ENCODE peak calls at places on chromosome 9, in five cellular contexts. V, J, H, Z and P are unnamed samples.

GRCh38 chr9:121286973-121287721 is 19.2 kb downstream of the GSN start:
- DNase-seq in H (peak), V (peak), Z (peak), J (peak), P (no peak)

GRCh38 chr9:18896531-18897179 is 136.4 kb downstream of the SAXO1 start:
- DNase-seq in V (no peak), Z (no peak), H (no peak), J (no peak), P (no peak)

GRCh38 chr9:79667716-79668458 is 96.1 kb downstream of the TLE4 start:
- DNase-seq in H (no peak), Z (no peak), V (peak), J (no peak), P (peak)

GRCh38 chr9:134425401-134425800 is 99.1 kb downstream of the RXRA start:
- DNase-seq in V (no peak), J (no peak), Z (no peak), H (no peak), P (no peak)

GRCh38 chr9:24939099-24939850 is 393.6 kb upstream of the IZUMO3 start:
- DNase-seq in H (no peak), J (no peak), V (no peak), Z (no peak), P (no peak)

GRCh38 chr9:79763861-79764260 is 192.1 kb downstream of the TLE4 start:
- DNase-seq in V (peak), H (peak), Z (peak), J (no peak), P (no peak)

GRCh38 chr9:16458696-16459420 is 411.6 kb downstream of the BNC2 start:
- DNase-seq in H (no peak), Z (no peak), V (no peak), J (no peak), P (no peak)

GRCh38 chr9:23582836-23583235 is 243.2 kb downstream of the ELAVL2 start:
- DNase-seq in H (no peak), J (no peak), Z (no peak), V (no peak), P (no peak)

GRCh38 chr9:128393971-128394370 is 22.8 kb downstream of the URM1 start:
- DNase-seq in H (no peak), J (no peak), V (no peak), Z (no peak), P (no peak)

GRCh38 chr9:87119328-87119881 is 172.1 kb upstream of the GAS1 start:
- DNase-seq in Z (peak), J (no peak), V (peak), H (no peak), P (peak)

GRCh38 chr9:99103054-99103453 is 1.9 kb upstream of the TGFBR1 start:
- DNase-seq in Z (no peak), V (no peak), J (no peak), H (no peak), P (no peak)

GRCh38 chr9:35976726-35977125 is 18.8 kb upstream of the OR2S2 start:
- DNase-seq in Z (no peak), V (no peak), J (no peak), H (no peak), P (no peak)

DNA sequence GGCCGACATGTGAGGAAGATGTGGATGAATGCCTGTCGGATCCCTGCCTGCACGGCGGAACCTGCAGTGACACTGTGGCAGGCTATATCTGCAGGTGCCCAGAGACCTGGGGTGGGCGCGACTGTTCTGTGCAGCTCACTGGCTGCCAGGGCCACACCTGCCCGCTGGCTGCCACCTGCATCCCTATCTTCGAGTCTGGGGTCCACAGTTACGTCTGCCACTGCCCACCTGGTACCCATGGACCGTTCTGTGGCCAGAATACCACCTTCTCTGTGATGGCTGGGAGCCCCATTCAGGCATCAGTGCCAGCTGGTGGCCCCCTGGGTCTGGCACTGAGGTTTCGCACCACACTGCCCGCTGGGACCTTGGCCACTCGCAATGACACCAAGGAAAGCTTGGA is 14.1 kb downstream of the CRB2 start:
- DNase-seq in J (no peak), H (no peak), Z (no peak), V (no peak), P (no peak)
- H3K27ac ChIP-seq in J (no peak), H (no peak), Z (no peak), V (no peak), P (no peak)

DNA sequence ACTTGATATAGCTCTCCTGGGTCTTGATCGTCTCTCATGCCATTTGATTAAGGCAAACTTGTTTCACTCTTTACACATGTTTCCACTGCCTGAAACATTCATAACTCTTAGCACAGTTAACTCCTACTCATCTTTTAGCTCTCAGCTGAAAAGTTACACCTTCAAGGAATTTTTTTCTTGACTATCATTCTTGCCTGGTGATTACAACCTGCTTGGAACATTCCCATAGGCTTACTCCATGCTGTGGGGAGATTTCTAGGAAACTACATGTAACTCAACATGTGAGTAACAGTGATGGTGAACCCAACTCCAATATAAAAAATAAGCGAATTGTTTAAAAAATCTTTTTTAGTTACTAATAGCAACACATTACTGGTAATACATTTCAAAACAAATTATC is 224.1 kb upstream of the MPDZ start:
- DNase-seq in Z (no peak), V (no peak), J (no peak), H (no peak), P (no peak)
- TF ChIP-seq POLR2A in Z (no peak), V (no peak), J (no peak), H (no peak), P (no peak)

GRCh38 chr9:81635526-81636279 is 53.6 kb downstream of the TLE1 start:
- DNase-seq in J (no peak), Z (no peak), H (no peak), V (no peak), P (no peak)

GRCh38 chr9:81636280-81636653 is 53.1 kb downstream of the TLE1 start:
- DNase-seq in V (no peak), H (no peak), J (no peak), Z (no peak), P (no peak)

GRCh38 chr9:81634915-81635516 is 54.3 kb downstream of the TLE1 start:
- DNase-seq in Z (no peak), V (no peak), H (no peak), J (no peak), P (no peak)

GRCh38 chr9:81633952-81634421 is 55.4 kb downstream of the TLE1 start:
- DNase-seq in V (no peak), J (no peak), Z (peak), H (no peak), P (no peak)

GRCh38 chr9:81634437-81634836 is 54.9 kb downstream of the TLE1 start:
- DNase-seq in Z (no peak), J (no peak), V (no peak), H (no peak), P (no peak)
- TF ChIP-seq CTCF in Z (no peak), J (no peak), V (no peak), H (no peak), P (no peak)

GRCh38 chr9:91384954-91385353 is 23.2 kb upstream of the AUH start:
- DNase-seq in Z (no peak), J (no peak), H (no peak), V (no peak), P (no peak)
- H3K27ac ChIP-seq in Z (no peak), J (no peak), H (no peak), V (no peak), P (no peak)

DNA sequence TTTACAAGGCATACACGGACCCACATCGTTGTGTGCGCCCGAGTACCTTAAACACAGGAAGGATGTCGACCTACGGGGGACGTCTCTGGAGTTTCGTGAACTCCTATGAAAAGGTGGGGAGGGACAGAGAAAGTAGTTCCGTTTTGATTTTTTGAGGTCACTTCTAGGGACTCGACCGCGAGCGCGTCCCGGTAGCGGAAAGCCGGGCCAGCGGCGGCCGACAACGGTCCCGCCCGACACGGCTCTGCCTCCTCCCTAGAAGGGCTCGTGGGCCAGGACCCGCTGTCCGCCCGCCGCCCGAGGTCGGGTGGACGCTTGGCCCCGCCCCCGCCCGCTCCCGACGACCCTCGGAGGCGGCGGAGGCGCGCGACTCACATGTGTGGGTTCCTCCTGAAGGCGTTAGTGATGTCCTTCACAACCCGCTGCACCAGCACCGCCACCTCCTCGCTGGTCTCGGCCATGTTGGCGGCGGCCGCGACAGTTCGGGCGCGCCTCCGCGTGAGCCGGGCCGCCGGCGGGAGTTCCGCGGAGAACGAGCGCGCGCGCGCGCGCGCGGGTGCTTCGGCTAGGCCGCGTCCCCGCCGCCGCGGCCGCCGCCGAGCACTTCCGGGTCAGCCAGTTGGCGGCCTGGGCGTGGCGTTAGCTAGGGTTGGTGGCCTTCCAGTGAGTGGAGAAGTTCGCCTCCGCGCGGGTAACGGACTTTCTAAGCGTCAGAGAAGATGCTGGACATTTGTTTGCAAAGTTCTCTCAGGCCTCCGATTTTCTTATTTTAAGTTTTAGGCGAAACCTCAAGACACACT is at the start of gene PTAR1:
- DNase-seq in Z (peak), J (peak), H (peak), V (peak), P (peak)
- TF ChIP-seq POLR2A in Z (peak), J (peak), H (peak), V (no peak), P (peak)